ENCODE peak calls at places on chromosome 15, in seven cellular contexts. G, I, P, Y, J, B and U are unnamed samples.

GRCh38 chr15:25451501-25451900 is 12.7 kb upstream of the UBE3A start:
- DNase-seq in G (no peak), I (no peak), P (no peak), Y (no peak), J (no peak), B (no peak), U (no peak)

GRCh38 chr15:99953886-99954285 is 220.6 kb upstream of the LYSMD4 start:
- DNase-seq in G (no peak), I (no peak), P (no peak), Y (no peak), J (no peak), B (no peak), U (no peak)

GRCh38 chr15:87944051-87944450 is 312.5 kb downstream of the NTRK3 start:
- DNase-seq in G (no peak), I (no peak), P (no peak), Y (no peak), J (no peak), B (no peak), U (no peak)

GRCh38 chr15:90810354-90810753 is 58.0 kb upstream of the FURIN start:
- DNase-seq in G (no peak), I (no peak), P (no peak), Y (no peak), J (no peak), B (no peak), U (no peak)

GRCh38 chr15:66895794-66896453 is 169.5 kb upstream of the SMAD3 start:
- DNase-seq in G (no peak), I (no peak), P (no peak), Y (no peak), J (no peak), B (no peak), U (no peak)

GRCh38 chr15:76286231-76286879 is 24.9 kb downstream of the ETFA start:
- DNase-seq in G (peak), I (no peak), P (no peak), Y (no peak), J (no peak), B (no peak), U (no peak)

GRCh38 chr15:59388670-59389069 is 16.0 kb upstream of the MYO1E start:
- DNase-seq in G (peak), I (peak), P (no peak), Y (no peak), J (peak), B (no peak), U (no peak)

GRCh38 chr15:64651573-64652260 is 123.7 kb downstream of the RBPMS2 start:
- DNase-seq in G (no peak), I (peak), P (peak), Y (peak), J (peak), B (no peak), U (no peak)

GRCh38 chr15:37791693-37792092 is 142.7 kb upstream of the TMCO5A start:
- DNase-seq in G (no peak), I (no peak), P (no peak), Y (no peak), J (no peak), B (no peak), U (no peak)

GRCh38 chr15:87326274-87326673 is 930.3 kb downstream of the NTRK3 start:
- DNase-seq in G (peak), I (peak), P (no peak), Y (no peak), J (no peak), B (no peak), U (no peak)

GRCh38 chr15:47588968-47589367 is 128.3 kb upstream of the SEMA6D start:
- DNase-seq in G (no peak), I (no peak), P (no peak), Y (no peak), J (no peak), B (no peak), U (no peak)

GRCh38 chr15:89674526-89674925 is 4.6 kb downstream of the PLIN1 start:
- DNase-seq in G (no peak), I (no peak), P (no peak), Y (no peak), J (no peak), B (no peak), U (no peak)

GRCh38 chr15:88647362-88648105 is 8.7 kb downstream of the ISG20 start:
- DNase-seq in G (no peak), I (no peak), P (no peak), Y (no peak), J (no peak), B (no peak), U (no peak)

GRCh38 chr15:60804986-60805949 is 326.3 kb upstream of the ICE2 start:
- DNase-seq in G (no peak), I (no peak), P (peak), Y (peak), J (peak), B (no peak), U (no peak)

GRCh38 chr15:41581110-41581509 is 22.1 kb downstream of the TYRO3 start:
- DNase-seq in G (no peak), I (peak), P (no peak), Y (no peak), J (peak), B (no peak), U (no peak)

GRCh38 chr15:80512729-80513670 is 108.8 kb downstream of the ARNT2 start:
- DNase-seq in G (peak), I (peak), P (no peak), Y (peak), J (peak), B (no peak), U (no peak)

GRCh38 chr15:96070636-96071035 is 259.9 kb upstream of the NR2F2 start:
- DNase-seq in G (peak), I (no peak), P (no peak), Y (no peak), J (peak), B (no peak), U (no peak)

GRCh38 chr15:28962851-28963710 is 77.3 kb downstream of the APBA2 start:
- DNase-seq in G (no peak), I (no peak), P (no peak), Y (no peak), J (no peak), B (no peak), U (no peak)

GRCh38 chr15:92818658-92819311 is 81.3 kb upstream of the CHD2 start:
- DNase-seq in G (no peak), I (no peak), P (peak), Y (peak), J (no peak), B (peak), U (no peak)

GRCh38 chr15:52790166-52790708 is at the start of gene ONECUT1:
- DNase-seq in G (peak), I (peak), P (peak), Y (peak), J (no peak), B (peak), U (no peak)

GRCh38 chr15:78399081-78399480 is 38.9 kb upstream of the IREB2 start:
- DNase-seq in G (no peak), I (peak), P (no peak), Y (no peak), J (peak), B (no peak), U (no peak)

GRCh38 chr15:60130398-60130797 is 126.3 kb downstream of the FOXB1 start:
- DNase-seq in G (no peak), I (no peak), P (no peak), Y (no peak), J (no peak), B (no peak), U (no peak)

GRCh38 chr15:65873271-65873670 is 4.0 kb downstream of the RAB11A start:
- DNase-seq in G (no peak), I (peak), P (no peak), Y (no peak), J (peak), B (no peak), U (no peak)

GRCh38 chr15:84797801-84798200 is 19.4 kb upstream of the ALPK3 start:
- DNase-seq in G (no peak), I (no peak), P (no peak), Y (no peak), J (no peak), B (no peak), U (no peak)

GRCh38 chr15:91021516-91022074 is 799 bp downstream of the VPS33B start:
- DNase-seq in G (peak), I (peak), P (peak), Y (no peak), J (peak), B (no peak), U (no peak)